ENCODE peak calls at places on chromosomes 13 and 19, in eight cellular contexts. R is CD8-positive, alpha-beta T cell; Z is activated T-helper 1 cell treated with anti-CD3 and anti-CD28 coated beads, Interleukin-12 subunit alpha, Interleukin-12 subunit beta, Interleukin-2, Interleukin-4 antibody, amounts not matched to agents 30 ng/mL and 10 ng/mL and 1 ng/mL, durations not matched to agents 14 hours and 24 hours and 36 hours; F is RCC 7860; B is activated CD8-positive, alpha-beta memory T cell treated with anti-CD3 and anti-CD28 coated beads, Interleukin-2, amount 50 U/mL, for 48 hours; C is left ventricle myocardium superior; W is skeletal muscle cell; N is activated naive CD4-positive, alpha-beta T cell. V is an unnamed sample.

GRCh38 chr13:43005460-43006236 is 13.6 kb upstream of the EPSTI1 start:
- DNase-seq in F (no peak), B (no peak), C (no peak), W (no peak), N (no peak), Z (no peak), R (no peak), V (no peak)

GRCh38 chr13:23656637-23657036 is 86.4 kb downstream of the TNFRSF19 start:
- DNase-seq in R (no peak), N (no peak), Z (no peak), C (no peak), B (no peak), W (peak; percentile 86), F (no peak), V (no peak)

GRCh38 chr19:55384576-55385235 is 614 bp upstream of the TMEM238 start:
- DNase-seq in R (no peak), Z (no peak), B (peak; percentile 75), C (no peak), N (no peak), F (no peak), W (no peak), V (no peak)

GRCh38 chr19:1163934-1164683 is 10.0 kb downstream of the SBNO2 start:
- DNase-seq in W (no peak), B (no peak), R (no peak), C (no peak), N (no peak), F (no peak), Z (no peak), V (peak; percentile 87)

GRCh38 chr19:56597696-56598095 is 2.6 kb downstream of the ZNF71 start:
- DNase-seq in B (no peak), Z (no peak), F (no peak), R (no peak), C (no peak), W (peak; percentile 19), N (no peak), V (no peak)

GRCh38 chr13:110562696-110563462 is 1.4 kb upstream of the RAB20 start:
- DNase-seq in W (no peak), Z (no peak), F (no peak), C (no peak), R (no peak), B (no peak), N (no peak), V (no peak)

GRCh38 chr13:99996177-99996705 is 14.7 kb downstream of the ZIC2 start:
- DNase-seq in R (no peak), N (no peak), C (no peak), F (no peak), W (no peak), B (no peak), Z (no peak), V (no peak)

GRCh38 chr13:98843482-98843877 is 91.0 kb upstream of the SLC15A1 start:
- DNase-seq in R (no peak), B (no peak), W (no peak), N (no peak), F (no peak), C (no peak), Z (no peak), V (no peak)

GRCh38 chr13:37495046-37495445 is 103.5 kb downstream of the POSTN start:
- DNase-seq in B (no peak), Z (no peak), N (no peak), W (no peak), C (no peak), F (peak; percentile 52), R (no peak), V (no peak)